ENCODE peak calls at places on chromosomes 5 and 9, in nine cellular contexts. One of them, this sample, is unnamed.

GRCh38 chr9:131942076-131942720 is 137.5 kb downstream of the MED27 start:
- DNase-seq in GM12865: no peak
- DNase-seq in AG09309: no peak
- DNase-seq in mesendoderm: no peak
- DNase-seq in stomach: no peak
- DNase-seq in cardiac fibroblast: no peak
- DNase-seq in H1: no peak
- DNase-seq in SW480: no peak
- DNase-seq in C1 segment of cervical spinal cord: no peak
- DNase-seq in this sample: no peak

GRCh38 chr5:65142511-65143011 is 339.2 kb downstream of the ADAMTS6 start:
- DNase-seq in GM12865: no peak
- DNase-seq in AG09309: no peak
- DNase-seq in mesendoderm: peak; percentile 95
- DNase-seq in stomach: no peak
- DNase-seq in cardiac fibroblast: peak; percentile 50
- DNase-seq in H1: peak; percentile 21
- DNase-seq in SW480: no peak
- DNase-seq in C1 segment of cervical spinal cord: no peak
- DNase-seq in this sample: no peak

GRCh38 chr9:7534211-7534935 is 265.2 kb downstream of the DMAC1 start:
- DNase-seq in GM12865: no peak
- DNase-seq in AG09309: no peak
- DNase-seq in mesendoderm: no peak
- DNase-seq in stomach: no peak
- DNase-seq in cardiac fibroblast: peak; percentile 24
- DNase-seq in H1: no peak
- DNase-seq in SW480: no peak
- DNase-seq in C1 segment of cervical spinal cord: no peak
- DNase-seq in this sample: no peak

GRCh38 chr9:5566054-5566618 is 55.8 kb downstream of the PDCD1LG2 start:
- DNase-seq in GM12865: peak; percentile 83
- DNase-seq in AG09309: no peak
- DNase-seq in mesendoderm: no peak
- DNase-seq in stomach: no peak
- DNase-seq in cardiac fibroblast: no peak
- DNase-seq in H1: no peak
- DNase-seq in SW480: no peak
- DNase-seq in C1 segment of cervical spinal cord: no peak
- DNase-seq in this sample: no peak

GRCh38 chr9:77221431-77221830 is 44.1 kb downstream of the VPS13A start:
- DNase-seq in GM12865: no peak
- DNase-seq in AG09309: no peak
- DNase-seq in mesendoderm: no peak
- DNase-seq in stomach: no peak
- DNase-seq in cardiac fibroblast: no peak
- DNase-seq in H1: no peak
- DNase-seq in SW480: no peak
- DNase-seq in C1 segment of cervical spinal cord: no peak
- DNase-seq in this sample: no peak

GRCh38 chr9:6564370-6564769 is 81.2 kb downstream of the GLDC start:
- DNase-seq in GM12865: no peak
- DNase-seq in AG09309: no peak
- DNase-seq in mesendoderm: no peak
- DNase-seq in stomach: no peak
- DNase-seq in cardiac fibroblast: peak; percentile 85
- DNase-seq in H1: no peak
- DNase-seq in SW480: no peak
- DNase-seq in C1 segment of cervical spinal cord: no peak
- DNase-seq in this sample: no peak

GRCh38 chr5:145157841-145158240 is 677.3 kb downstream of the PRELID2 start:
- DNase-seq in GM12865: no peak
- DNase-seq in AG09309: no peak
- DNase-seq in mesendoderm: no peak
- DNase-seq in stomach: no peak
- DNase-seq in cardiac fibroblast: peak; percentile 1
- DNase-seq in H1: no peak
- DNase-seq in SW480: no peak
- DNase-seq in C1 segment of cervical spinal cord: no peak
- DNase-seq in this sample: no peak

GRCh38 chr5:144072518-144072927 is 97.9 kb downstream of the YIPF5 start:
- DNase-seq in GM12865: no peak
- DNase-seq in AG09309: peak; percentile 61
- DNase-seq in mesendoderm: no peak
- DNase-seq in stomach: no peak
- DNase-seq in cardiac fibroblast: peak; percentile 31
- DNase-seq in H1: no peak
- DNase-seq in SW480: no peak
- DNase-seq in C1 segment of cervical spinal cord: no peak
- DNase-seq in this sample: no peak

GRCh38 chr9:21579209-21579608 is 97.1 kb upstream of the IFNE start:
- DNase-seq in GM12865: no peak
- DNase-seq in AG09309: no peak
- DNase-seq in mesendoderm: no peak
- DNase-seq in stomach: no peak
- DNase-seq in cardiac fibroblast: no peak
- DNase-seq in H1: no peak
- DNase-seq in SW480: no peak
- DNase-seq in C1 segment of cervical spinal cord: no peak
- DNase-seq in this sample: no peak

GRCh38 chr9:89386797-89387196 is 68.5 kb downstream of the SECISBP2 start:
- DNase-seq in GM12865: no peak
- DNase-seq in AG09309: no peak
- DNase-seq in mesendoderm: no peak
- DNase-seq in stomach: peak; percentile 92
- DNase-seq in cardiac fibroblast: no peak
- DNase-seq in H1: no peak
- DNase-seq in SW480: no peak
- DNase-seq in C1 segment of cervical spinal cord: no peak
- DNase-seq in this sample: no peak

GRCh38 chr5:43019615-43020293 is 20.4 kb downstream of the ANXA2R start:
- DNase-seq in GM12865: peak; percentile 96
- DNase-seq in AG09309: no peak
- DNase-seq in mesendoderm: peak; percentile 95
- DNase-seq in stomach: peak; percentile 74
- DNase-seq in cardiac fibroblast: peak; percentile 85
- DNase-seq in H1: no peak
- DNase-seq in SW480: peak; percentile 94
- DNase-seq in C1 segment of cervical spinal cord: no peak
- DNase-seq in this sample: peak; percentile 70

GRCh38 chr5:141514330-141515111 is 25.6 kb downstream of the PCDHGC5 start:
- DNase-seq in GM12865: peak; percentile 53
- DNase-seq in AG09309: no peak
- DNase-seq in mesendoderm: peak; percentile 96
- DNase-seq in stomach: no peak
- DNase-seq in cardiac fibroblast: peak; percentile 68
- DNase-seq in H1: peak; percentile 61
- DNase-seq in SW480: no peak
- DNase-seq in C1 segment of cervical spinal cord: no peak
- DNase-seq in this sample: no peak

GRCh38 chr9:17962747-17963146 is 383.9 kb downstream of the SH3GL2 start:
- DNase-seq in GM12865: no peak
- DNase-seq in AG09309: no peak
- DNase-seq in mesendoderm: peak; percentile 31
- DNase-seq in stomach: no peak
- DNase-seq in cardiac fibroblast: peak; percentile 11
- DNase-seq in H1: no peak
- DNase-seq in SW480: no peak
- DNase-seq in C1 segment of cervical spinal cord: no peak
- DNase-seq in this sample: no peak

GRCh38 chr9:12516573-12516972 is 176.6 kb upstream of the TYRP1 start:
- DNase-seq in GM12865: no peak
- DNase-seq in AG09309: no peak
- DNase-seq in mesendoderm: peak; percentile 40
- DNase-seq in stomach: no peak
- DNase-seq in cardiac fibroblast: no peak
- DNase-seq in H1: no peak
- DNase-seq in SW480: no peak
- DNase-seq in C1 segment of cervical spinal cord: no peak
- DNase-seq in this sample: no peak